ENCODE peak calls at places on chromosomes 6 and 20, in five cellular contexts. One of them, this sample, is unnamed.

GRCh38 chr20:18767676-18768075 is 45.9 kb upstream of the SCP2D1 start:
- DNase-seq in OCI-LY7: no peak
- DNase-seq in epithelial cell of proximal tubule: no peak
- DNase-seq in fibroblast of pulmonary artery: no peak
- DNase-seq in heart left ventricle: no peak
- DNase-seq in this sample: no peak

GRCh38 chr20:48349673-48350072 is 478.1 kb downstream of the PREX1 start:
- DNase-seq in OCI-LY7: no peak
- DNase-seq in epithelial cell of proximal tubule: no peak
- DNase-seq in fibroblast of pulmonary artery: no peak
- DNase-seq in heart left ventricle: no peak
- DNase-seq in this sample: no peak

GRCh38 chr6:44151348-44152108 is 7.1 kb upstream of the CAPN11 start:
- DNase-seq in OCI-LY7: peak; percentile 83
- DNase-seq in epithelial cell of proximal tubule: no peak
- DNase-seq in fibroblast of pulmonary artery: peak; percentile 67
- DNase-seq in heart left ventricle: peak; percentile 75
- DNase-seq in this sample: no peak

GRCh38 chr6:537114-537513 is 119.8 kb downstream of the HUS1B start:
- DNase-seq in OCI-LY7: no peak
- DNase-seq in epithelial cell of proximal tubule: no peak
- DNase-seq in fibroblast of pulmonary artery: no peak
- DNase-seq in heart left ventricle: no peak
- DNase-seq in this sample: no peak

GRCh38 chr6:121614115-121614514 is 178.7 kb downstream of the GJA1 start:
- DNase-seq in OCI-LY7: no peak
- DNase-seq in epithelial cell of proximal tubule: no peak
- DNase-seq in fibroblast of pulmonary artery: peak; percentile 62
- DNase-seq in heart left ventricle: no peak
- DNase-seq in this sample: no peak

GRCh38 chr6:134217516-134218140 is 100.3 kb downstream of the SGK1 start:
- DNase-seq in OCI-LY7: no peak
- DNase-seq in epithelial cell of proximal tubule: no peak
- DNase-seq in fibroblast of pulmonary artery: no peak
- DNase-seq in heart left ventricle: no peak
- DNase-seq in this sample: no peak

GRCh38 chr6:27297857-27298730 is 14.0 kb downstream of the POM121L2 start:
- DNase-seq in OCI-LY7: no peak
- DNase-seq in epithelial cell of proximal tubule: no peak
- DNase-seq in fibroblast of pulmonary artery: peak; percentile 55
- DNase-seq in heart left ventricle: no peak
- DNase-seq in this sample: peak; percentile 53

GRCh38 chr6:6599468-6599873 is 11.0 kb downstream of the LY86 start:
- DNase-seq in OCI-LY7: no peak
- DNase-seq in epithelial cell of proximal tubule: no peak
- DNase-seq in fibroblast of pulmonary artery: no peak
- DNase-seq in heart left ventricle: peak; percentile 54
- DNase-seq in this sample: no peak

GRCh38 chr20:2801459-2801728 is 967 bp upstream of the CPXM1 start:
- DNase-seq in OCI-LY7: no peak
- DNase-seq in epithelial cell of proximal tubule: no peak
- DNase-seq in fibroblast of pulmonary artery: no peak
- DNase-seq in heart left ventricle: no peak
- DNase-seq in this sample: no peak

GRCh38 chr20:58175836-58176235 is 52.6 kb downstream of the ANKRD60 start:
- DNase-seq in OCI-LY7: no peak
- DNase-seq in epithelial cell of proximal tubule: no peak
- DNase-seq in fibroblast of pulmonary artery: no peak
- DNase-seq in heart left ventricle: no peak
- DNase-seq in this sample: no peak

GRCh38 chr6:100261486-100261885 is 203.2 kb downstream of the SIM1 start:
- DNase-seq in OCI-LY7: no peak
- DNase-seq in epithelial cell of proximal tubule: no peak
- DNase-seq in fibroblast of pulmonary artery: no peak
- DNase-seq in heart left ventricle: no peak
- DNase-seq in this sample: no peak

GRCh38 chr6:110049696-110050465 is 71.8 kb downstream of the GPR6 start:
- DNase-seq in OCI-LY7: no peak
- DNase-seq in epithelial cell of proximal tubule: no peak
- DNase-seq in fibroblast of pulmonary artery: no peak
- DNase-seq in heart left ventricle: no peak
- DNase-seq in this sample: no peak

GRCh38 chr6:143126574-143126941 is 65.9 kb downstream of the AIG1 start:
- DNase-seq in OCI-LY7: no peak
- DNase-seq in epithelial cell of proximal tubule: no peak
- DNase-seq in fibroblast of pulmonary artery: no peak
- DNase-seq in heart left ventricle: no peak
- DNase-seq in this sample: no peak

GRCh38 chr6:157325069-157325805 is 1.9 kb upstream of the TMEM242 start:
- DNase-seq in OCI-LY7: no peak
- DNase-seq in epithelial cell of proximal tubule: no peak
- DNase-seq in fibroblast of pulmonary artery: no peak
- DNase-seq in heart left ventricle: no peak
- DNase-seq in this sample: no peak

GRCh38 chr6:36827261-36828079 is 11.8 kb downstream of the CPNE5 start:
- DNase-seq in OCI-LY7: no peak
- DNase-seq in epithelial cell of proximal tubule: no peak
- DNase-seq in fibroblast of pulmonary artery: peak; percentile 95
- DNase-seq in heart left ventricle: peak; percentile 75
- DNase-seq in this sample: peak; percentile 33

GRCh38 chr6:112007805-112008204 is 46.1 kb upstream of the CCN6 start:
- DNase-seq in OCI-LY7: no peak
- DNase-seq in epithelial cell of proximal tubule: no peak
- DNase-seq in fibroblast of pulmonary artery: peak; percentile 65
- DNase-seq in heart left ventricle: no peak
- DNase-seq in this sample: no peak

GRCh38 chr6:2988426-2989331 is 11.0 kb upstream of the NQO2 start:
- DNase-seq in OCI-LY7: peak; percentile 89
- DNase-seq in epithelial cell of proximal tubule: no peak
- DNase-seq in fibroblast of pulmonary artery: peak; percentile 90
- DNase-seq in heart left ventricle: peak; percentile 93
- DNase-seq in this sample: peak; percentile 86

GRCh38 chr6:13991393-13991792 is 66.6 kb downstream of the RNF182 start:
- DNase-seq in OCI-LY7: no peak
- DNase-seq in epithelial cell of proximal tubule: no peak
- DNase-seq in fibroblast of pulmonary artery: no peak
- DNase-seq in heart left ventricle: no peak
- DNase-seq in this sample: no peak

GRCh38 chr20:49276201-49276894 is 1.5 kb downstream of the ZNFX1 start:
- DNase-seq in OCI-LY7: peak; percentile 61
- DNase-seq in epithelial cell of proximal tubule: peak; percentile 84
- DNase-seq in fibroblast of pulmonary artery: peak; percentile 61
- DNase-seq in heart left ventricle: peak; percentile 28
- DNase-seq in this sample: no peak

GRCh38 chr6:119463081-119463626 is 113.6 kb upstream of the MAN1A1 start:
- DNase-seq in OCI-LY7: peak; percentile 27
- DNase-seq in epithelial cell of proximal tubule: no peak
- DNase-seq in fibroblast of pulmonary artery: no peak
- DNase-seq in heart left ventricle: no peak
- DNase-seq in this sample: no peak

GRCh38 chr20:33649201-33649631 is 12.9 kb upstream of the C20orf144 start:
- DNase-seq in OCI-LY7: no peak
- DNase-seq in epithelial cell of proximal tubule: no peak
- DNase-seq in fibroblast of pulmonary artery: no peak
- DNase-seq in heart left ventricle: no peak
- DNase-seq in this sample: no peak

GRCh38 chr20:58436868-58437645 is 48.0 kb downstream of the VAPB start:
- DNase-seq in OCI-LY7: no peak
- DNase-seq in epithelial cell of proximal tubule: peak; percentile 52
- DNase-seq in fibroblast of pulmonary artery: no peak
- DNase-seq in heart left ventricle: no peak
- DNase-seq in this sample: no peak

GRCh38 chr6:148657053-148657452 is 89.8 kb upstream of the UST start:
- DNase-seq in OCI-LY7: no peak
- DNase-seq in epithelial cell of proximal tubule: no peak
- DNase-seq in fibroblast of pulmonary artery: peak; percentile 98
- DNase-seq in heart left ventricle: no peak
- DNase-seq in this sample: no peak

GRCh38 chr6:92114797-92115196 is 1304.6 kb downstream of the EPHA7 start:
- DNase-seq in OCI-LY7: no peak
- DNase-seq in epithelial cell of proximal tubule: no peak
- DNase-seq in fibroblast of pulmonary artery: no peak
- DNase-seq in heart left ventricle: no peak
- DNase-seq in this sample: no peak

GRCh38 chr20:61924211-61924857 is 141.3 kb downstream of the TAF4 start:
- DNase-seq in OCI-LY7: no peak
- DNase-seq in epithelial cell of proximal tubule: no peak
- DNase-seq in fibroblast of pulmonary artery: no peak
- DNase-seq in heart left ventricle: no peak
- DNase-seq in this sample: no peak

GRCh38 chr6:72580281-72580940 is 41.5 kb upstream of the KCNQ5 start:
- DNase-seq in OCI-LY7: peak; percentile 41
- DNase-seq in epithelial cell of proximal tubule: peak; percentile 13
- DNase-seq in fibroblast of pulmonary artery: peak; percentile 91
- DNase-seq in heart left ventricle: no peak
- DNase-seq in this sample: peak; percentile 52

GRCh38 chr6:116314878-116315277 is 35.1 kb upstream of the TSPYL1 start:
- DNase-seq in OCI-LY7: no peak
- DNase-seq in epithelial cell of proximal tubule: no peak
- DNase-seq in fibroblast of pulmonary artery: no peak
- DNase-seq in heart left ventricle: no peak
- DNase-seq in this sample: no peak

GRCh38 chr6:99780556-99780885 is 173.9 kb downstream of the PRDM13 start:
- DNase-seq in OCI-LY7: no peak
- DNase-seq in epithelial cell of proximal tubule: no peak
- DNase-seq in fibroblast of pulmonary artery: no peak
- DNase-seq in heart left ventricle: no peak
- DNase-seq in this sample: no peak

GRCh38 chr6:131125431-131125830 is 9.8 kb upstream of the AKAP7 start:
- DNase-seq in OCI-LY7: no peak
- DNase-seq in epithelial cell of proximal tubule: no peak
- DNase-seq in fibroblast of pulmonary artery: no peak
- DNase-seq in heart left ventricle: no peak
- DNase-seq in this sample: no peak

GRCh38 chr6:45927421-45928234 is 88.0 kb downstream of the CLIC5 start:
- DNase-seq in OCI-LY7: no peak
- DNase-seq in epithelial cell of proximal tubule: no peak
- DNase-seq in fibroblast of pulmonary artery: no peak
- DNase-seq in heart left ventricle: no peak
- DNase-seq in this sample: no peak
- H3K4me3 ChIP-seq in OCI-LY7: no peak overlapping the region
- H3K4me3 ChIP-seq in epithelial cell of proximal tubule: no peak overlapping the region
- H3K4me3 ChIP-seq in fibroblast of pulmonary artery: no peak overlapping the region
- H3K4me3 ChIP-seq in heart left ventricle: no peak overlapping the region
- H3K4me3 ChIP-seq in this sample: no peak overlapping the region

DNA sequence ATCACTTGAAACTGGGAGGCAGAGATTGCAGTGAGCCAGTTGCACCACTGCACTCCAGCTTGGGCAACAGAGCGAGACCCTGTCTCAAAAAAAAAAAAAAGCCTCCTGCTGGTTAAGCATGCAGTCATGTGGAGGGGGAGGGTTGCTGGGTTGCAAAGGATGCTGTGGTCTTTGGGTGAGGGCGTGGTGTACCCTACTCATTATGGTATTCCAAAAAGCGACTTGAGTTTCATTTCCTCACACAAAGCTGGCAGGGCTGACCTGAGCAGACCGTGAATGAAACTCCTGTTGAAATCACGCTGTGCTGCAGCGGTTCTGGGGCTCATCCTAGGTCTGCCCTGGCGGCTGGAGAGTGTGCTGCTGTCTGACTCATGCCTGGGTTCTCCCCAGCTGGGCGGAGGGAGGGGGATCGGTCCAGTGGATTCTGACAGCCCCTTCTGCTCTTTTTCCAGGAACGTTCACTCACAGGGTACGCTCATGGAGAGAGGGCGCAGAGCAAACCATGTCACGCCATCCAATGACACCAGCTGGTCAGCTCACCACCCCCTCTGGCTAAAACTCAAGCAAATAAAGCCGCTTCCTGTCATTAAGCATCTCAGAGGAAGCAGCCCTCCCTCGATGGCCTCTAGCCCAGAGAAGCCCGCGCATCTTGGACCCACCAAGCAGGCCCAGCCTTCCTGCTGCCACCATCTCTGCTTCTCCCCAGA is 166.2 kb downstream of the SCML4 start:
- DNase-seq in OCI-LY7: peak; percentile 99
- DNase-seq in epithelial cell of proximal tubule: no peak
- DNase-seq in fibroblast of pulmonary artery: peak; percentile 54
- DNase-seq in heart left ventricle: peak; percentile 49
- DNase-seq in this sample: no peak
- TF ChIP-seq CTCF in OCI-LY7: no peak
- TF ChIP-seq CTCF in epithelial cell of proximal tubule: peak; percentile 6
- TF ChIP-seq CTCF in fibroblast of pulmonary artery: no peak
- TF ChIP-seq CTCF in heart left ventricle: no peak
- TF ChIP-seq CTCF in this sample: no peak

DNA sequence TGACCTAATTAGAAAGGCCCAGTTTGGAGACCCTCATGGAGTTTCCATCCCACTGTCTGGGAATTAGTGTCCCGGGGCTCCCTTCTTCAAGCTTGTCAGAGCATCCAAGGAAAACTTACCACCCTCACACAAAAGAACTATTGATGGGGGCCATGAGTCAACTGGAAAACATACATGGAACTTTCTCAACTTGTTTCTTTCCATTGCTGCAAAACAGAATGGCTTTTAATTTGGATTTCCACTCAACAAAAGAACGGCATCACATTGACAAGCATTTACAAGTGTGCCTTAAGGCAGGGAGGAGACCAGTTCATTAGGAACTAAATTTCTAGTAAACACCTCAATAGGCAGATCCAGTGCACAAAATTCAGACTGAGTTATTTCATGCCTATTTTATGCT is 289.1 kb upstream of the PREP start:
- DNase-seq in OCI-LY7: no peak
- DNase-seq in epithelial cell of proximal tubule: no peak
- DNase-seq in fibroblast of pulmonary artery: no peak
- DNase-seq in heart left ventricle: no peak
- DNase-seq in this sample: no peak
- H3K4me3 ChIP-seq in OCI-LY7: no peak overlapping the region
- H3K4me3 ChIP-seq in epithelial cell of proximal tubule: no peak overlapping the region
- H3K4me3 ChIP-seq in fibroblast of pulmonary artery: no peak overlapping the region
- H3K4me3 ChIP-seq in heart left ventricle: no peak overlapping the region
- H3K4me3 ChIP-seq in this sample: no peak overlapping the region

GRCh38 chr6:5112065-5112799 is 27.1 kb downstream of the PPP1R3G start:
- DNase-seq in OCI-LY7: no peak
- DNase-seq in epithelial cell of proximal tubule: no peak
- DNase-seq in fibroblast of pulmonary artery: peak; percentile 62
- DNase-seq in heart left ventricle: no peak
- DNase-seq in this sample: peak; percentile 48

GRCh38 chr6:5116243-5116991 is 31.3 kb downstream of the PPP1R3G start:
- DNase-seq in OCI-LY7: no peak
- DNase-seq in epithelial cell of proximal tubule: no peak
- DNase-seq in fibroblast of pulmonary artery: no peak
- DNase-seq in heart left ventricle: no peak
- DNase-seq in this sample: no peak

GRCh38 chr6:5113096-5113495 is 28.0 kb downstream of the PPP1R3G start:
- DNase-seq in OCI-LY7: no peak
- DNase-seq in epithelial cell of proximal tubule: no peak
- DNase-seq in fibroblast of pulmonary artery: no peak
- DNase-seq in heart left ventricle: no peak
- DNase-seq in this sample: no peak

GRCh38 chr6:5111626-5112025 is 26.5 kb downstream of the PPP1R3G start:
- DNase-seq in OCI-LY7: no peak
- DNase-seq in epithelial cell of proximal tubule: no peak
- DNase-seq in fibroblast of pulmonary artery: no peak
- DNase-seq in heart left ventricle: no peak
- DNase-seq in this sample: no peak

GRCh38 chr6:5115168-5115567 is 30.0 kb downstream of the PPP1R3G start:
- DNase-seq in OCI-LY7: no peak
- DNase-seq in epithelial cell of proximal tubule: no peak
- DNase-seq in fibroblast of pulmonary artery: peak; percentile 18
- DNase-seq in heart left ventricle: no peak
- DNase-seq in this sample: no peak
- TF ChIP-seq CTCF in OCI-LY7: peak; percentile 17
- TF ChIP-seq CTCF in epithelial cell of proximal tubule: no peak
- TF ChIP-seq CTCF in fibroblast of pulmonary artery: peak; percentile 13
- TF ChIP-seq CTCF in heart left ventricle: peak; percentile 24
- TF ChIP-seq CTCF in this sample: peak; percentile 29

This sample was measured in HFF-Myc.